ENCODE peak calls at places on chromosomes 12 and 14, in nine cellular contexts. One of them, this sample, is unnamed.

GRCh38 chr12:49674318-49674985 is 32.8 kb downstream of the FMNL3 start:
- DNase-seq in right lobe of liver: no peak
- DNase-seq in fibroblast of the aortic adventitia: peak
- DNase-seq in AG10803: peak
- DNase-seq in Karpas-422: no peak
- DNase-seq in astrocyte of the cerebellum: peak
- DNase-seq in HL-60: no peak
- DNase-seq in upper lobe of right lung: no peak
- DNase-seq in ovary: no peak
- DNase-seq in this sample: no peak

GRCh38 chr12:42552822-42553221 is 36.7 kb downstream of the PRICKLE1 start:
- DNase-seq in right lobe of liver: no peak
- DNase-seq in fibroblast of the aortic adventitia: no peak
- DNase-seq in AG10803: no peak
- DNase-seq in Karpas-422: no peak
- DNase-seq in astrocyte of the cerebellum: no peak
- DNase-seq in HL-60: no peak
- DNase-seq in upper lobe of right lung: no peak
- DNase-seq in ovary: no peak
- DNase-seq in this sample: no peak

GRCh38 chr12:122871851-122872785 is 23.8 kb downstream of the VPS37B start:
- DNase-seq in right lobe of liver: no peak
- DNase-seq in fibroblast of the aortic adventitia: peak
- DNase-seq in AG10803: peak
- DNase-seq in Karpas-422: peak
- DNase-seq in astrocyte of the cerebellum: no peak
- DNase-seq in HL-60: peak
- DNase-seq in upper lobe of right lung: no peak
- DNase-seq in ovary: no peak
- DNase-seq in this sample: no peak

GRCh38 chr12:20040844-20041243 is 327.5 kb upstream of the PDE3A start:
- DNase-seq in right lobe of liver: no peak
- DNase-seq in fibroblast of the aortic adventitia: peak
- DNase-seq in AG10803: no peak
- DNase-seq in Karpas-422: no peak
- DNase-seq in astrocyte of the cerebellum: peak
- DNase-seq in HL-60: no peak
- DNase-seq in upper lobe of right lung: no peak
- DNase-seq in ovary: no peak
- DNase-seq in this sample: no peak

GRCh38 chr14:53536446-53536845 is 383.3 kb upstream of the DDHD1 start:
- DNase-seq in right lobe of liver: no peak
- DNase-seq in fibroblast of the aortic adventitia: no peak
- DNase-seq in AG10803: no peak
- DNase-seq in Karpas-422: no peak
- DNase-seq in astrocyte of the cerebellum: no peak
- DNase-seq in HL-60: no peak
- DNase-seq in upper lobe of right lung: no peak
- DNase-seq in ovary: no peak
- DNase-seq in this sample: no peak

GRCh38 chr14:78446807-78447206 is 276.6 kb downstream of the NRXN3 start:
- DNase-seq in right lobe of liver: no peak
- DNase-seq in fibroblast of the aortic adventitia: peak
- DNase-seq in AG10803: no peak
- DNase-seq in Karpas-422: peak
- DNase-seq in astrocyte of the cerebellum: peak
- DNase-seq in HL-60: no peak
- DNase-seq in upper lobe of right lung: no peak
- DNase-seq in ovary: no peak
- DNase-seq in this sample: no peak

GRCh38 chr12:11863478-11863906 is 207.2 kb upstream of the BCL2L14 start:
- DNase-seq in right lobe of liver: no peak
- DNase-seq in fibroblast of the aortic adventitia: peak
- DNase-seq in AG10803: peak
- DNase-seq in Karpas-422: no peak
- DNase-seq in astrocyte of the cerebellum: no peak
- DNase-seq in HL-60: no peak
- DNase-seq in upper lobe of right lung: no peak
- DNase-seq in ovary: peak
- DNase-seq in this sample: no peak

GRCh38 chr12:33828326-33828725 is 194.0 kb upstream of the ALG10 start:
- DNase-seq in right lobe of liver: no peak
- DNase-seq in fibroblast of the aortic adventitia: no peak
- DNase-seq in AG10803: no peak
- DNase-seq in Karpas-422: no peak
- DNase-seq in astrocyte of the cerebellum: no peak
- DNase-seq in HL-60: no peak
- DNase-seq in upper lobe of right lung: no peak
- DNase-seq in ovary: no peak
- DNase-seq in this sample: no peak

GRCh38 chr12:130427381-130427887 is 89.7 kb downstream of the PIWIL1 start:
- DNase-seq in right lobe of liver: peak
- DNase-seq in fibroblast of the aortic adventitia: no peak
- DNase-seq in AG10803: no peak
- DNase-seq in Karpas-422: no peak
- DNase-seq in astrocyte of the cerebellum: no peak
- DNase-seq in HL-60: no peak
- DNase-seq in upper lobe of right lung: peak
- DNase-seq in ovary: no peak
- DNase-seq in this sample: no peak

GRCh38 chr14:71932229-71932951 is at the start of gene RGS6:
- DNase-seq in right lobe of liver: no peak
- DNase-seq in fibroblast of the aortic adventitia: no peak
- DNase-seq in AG10803: no peak
- DNase-seq in Karpas-422: no peak
- DNase-seq in astrocyte of the cerebellum: no peak
- DNase-seq in HL-60: no peak
- DNase-seq in upper lobe of right lung: peak
- DNase-seq in ovary: no peak
- DNase-seq in this sample: peak

GRCh38 chr14:99603965-99604765 is at the start of gene CCDC85C:
- DNase-seq in right lobe of liver: peak
- DNase-seq in fibroblast of the aortic adventitia: peak
- DNase-seq in AG10803: peak
- DNase-seq in Karpas-422: peak
- DNase-seq in astrocyte of the cerebellum: peak
- DNase-seq in HL-60: peak
- DNase-seq in upper lobe of right lung: peak
- DNase-seq in ovary: peak
- DNase-seq in this sample: peak

GRCh38 chr12:121467638-121468403 is 67.9 kb downstream of the RNF34 start:
- DNase-seq in right lobe of liver: peak
- DNase-seq in fibroblast of the aortic adventitia: no peak
- DNase-seq in AG10803: no peak
- DNase-seq in Karpas-422: peak
- DNase-seq in astrocyte of the cerebellum: no peak
- DNase-seq in HL-60: no peak
- DNase-seq in upper lobe of right lung: peak
- DNase-seq in ovary: peak
- DNase-seq in this sample: no peak

DNA sequence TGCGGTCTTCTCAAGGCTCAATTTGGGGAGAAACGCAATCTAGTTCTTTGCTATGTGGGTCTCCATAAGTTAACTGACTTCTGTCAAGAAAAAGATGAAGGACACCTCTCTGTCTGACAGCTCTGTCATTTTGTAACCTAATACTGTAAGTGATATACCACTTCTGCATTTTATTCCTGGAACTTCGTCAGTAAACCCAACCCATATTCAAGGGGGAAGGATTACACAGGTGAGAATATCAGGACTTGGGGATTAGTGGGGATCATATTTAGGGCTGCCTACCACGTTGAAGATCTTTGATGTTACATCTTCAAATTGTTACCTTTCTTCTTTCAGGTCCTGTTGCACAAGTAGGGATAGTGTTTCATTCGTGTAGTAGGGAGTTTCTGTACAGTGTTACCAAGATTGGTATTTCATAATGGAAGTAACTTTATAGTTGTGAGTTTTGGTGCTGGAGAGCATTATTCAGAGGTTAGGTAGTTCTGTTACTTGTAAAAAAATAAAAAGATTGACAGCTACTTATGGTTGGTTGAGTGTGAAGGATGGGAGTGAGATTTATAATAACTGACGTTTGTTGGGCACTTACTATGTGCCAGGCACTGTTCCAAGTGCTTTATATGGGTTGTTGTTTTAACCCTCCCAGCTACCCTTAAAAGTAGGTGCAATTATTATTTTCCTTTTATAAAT is 1.6 kb downstream of the TMEM260 start:
- DNase-seq in right lobe of liver: no peak
- DNase-seq in fibroblast of the aortic adventitia: no peak
- DNase-seq in AG10803: no peak
- DNase-seq in Karpas-422: peak
- DNase-seq in astrocyte of the cerebellum: no peak
- DNase-seq in HL-60: no peak
- DNase-seq in upper lobe of right lung: no peak
- DNase-seq in ovary: no peak
- DNase-seq in this sample: no peak
- H3K4me3 ChIP-seq in right lobe of liver: no peak
- H3K4me3 ChIP-seq in fibroblast of the aortic adventitia: peak
- H3K4me3 ChIP-seq in AG10803: peak
- H3K4me3 ChIP-seq in Karpas-422: peak
- H3K4me3 ChIP-seq in astrocyte of the cerebellum: peak
- H3K4me3 ChIP-seq in HL-60: peak
- H3K4me3 ChIP-seq in upper lobe of right lung: peak
- H3K4me3 ChIP-seq in ovary: peak
- H3K4me3 ChIP-seq in this sample: peak

GRCh38 chr12:23579257-23579656 is 370.2 kb downstream of the SOX5 start:
- DNase-seq in right lobe of liver: no peak
- DNase-seq in fibroblast of the aortic adventitia: no peak
- DNase-seq in AG10803: no peak
- DNase-seq in Karpas-422: no peak
- DNase-seq in astrocyte of the cerebellum: no peak
- DNase-seq in HL-60: no peak
- DNase-seq in upper lobe of right lung: no peak
- DNase-seq in ovary: no peak
- DNase-seq in this sample: no peak
- H3K4me3 ChIP-seq in right lobe of liver: no peak
- H3K4me3 ChIP-seq in fibroblast of the aortic adventitia: no peak
- H3K4me3 ChIP-seq in AG10803: no peak
- H3K4me3 ChIP-seq in Karpas-422: no peak
- H3K4me3 ChIP-seq in astrocyte of the cerebellum: no peak
- H3K4me3 ChIP-seq in HL-60: no peak
- H3K4me3 ChIP-seq in upper lobe of right lung: no peak
- H3K4me3 ChIP-seq in ovary: no peak
- H3K4me3 ChIP-seq in this sample: no peak

DNA sequence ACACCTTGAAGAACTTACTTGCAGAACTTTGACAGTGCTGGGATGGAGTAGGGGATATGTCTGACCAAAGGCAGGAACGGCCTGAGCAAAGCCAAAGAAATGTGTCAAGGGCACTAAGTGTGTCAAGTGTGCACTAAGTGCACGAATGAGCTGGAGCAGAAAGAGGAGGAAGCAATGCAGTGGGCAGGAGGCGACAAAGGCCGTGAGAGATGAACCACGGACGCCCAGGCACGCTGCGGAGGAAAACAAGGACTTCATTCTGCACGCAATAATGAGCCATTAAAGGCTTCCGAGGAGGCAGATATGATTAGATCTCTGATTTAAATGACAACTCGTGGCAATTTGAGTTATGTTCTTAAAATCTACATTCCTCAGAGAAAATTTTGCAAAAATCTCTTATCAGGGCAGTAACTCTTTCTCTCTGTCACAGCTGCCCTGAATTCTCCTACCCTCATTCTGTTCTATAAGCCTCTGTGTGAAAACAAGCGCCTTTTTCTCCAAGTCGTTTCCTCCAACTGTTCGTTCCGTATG is 25.3 kb downstream of the GRIN2B start:
- DNase-seq in right lobe of liver: no peak
- DNase-seq in fibroblast of the aortic adventitia: no peak
- DNase-seq in AG10803: no peak
- DNase-seq in Karpas-422: no peak
- DNase-seq in astrocyte of the cerebellum: no peak
- DNase-seq in HL-60: no peak
- DNase-seq in upper lobe of right lung: no peak
- DNase-seq in ovary: no peak
- DNase-seq in this sample: no peak
- H3K4me3 ChIP-seq in right lobe of liver: no peak
- H3K4me3 ChIP-seq in fibroblast of the aortic adventitia: no peak
- H3K4me3 ChIP-seq in AG10803: no peak
- H3K4me3 ChIP-seq in Karpas-422: no peak
- H3K4me3 ChIP-seq in astrocyte of the cerebellum: no peak
- H3K4me3 ChIP-seq in HL-60: no peak
- H3K4me3 ChIP-seq in upper lobe of right lung: no peak
- H3K4me3 ChIP-seq in ovary: no peak
- H3K4me3 ChIP-seq in this sample: no peak

GRCh38 chr12:124654666-124655316 is 87.4 kb upstream of the NCOR2 start:
- DNase-seq in right lobe of liver: peak
- DNase-seq in fibroblast of the aortic adventitia: no peak
- DNase-seq in AG10803: no peak
- DNase-seq in Karpas-422: no peak
- DNase-seq in astrocyte of the cerebellum: no peak
- DNase-seq in HL-60: no peak
- DNase-seq in upper lobe of right lung: peak
- DNase-seq in ovary: peak
- DNase-seq in this sample: no peak
- H3K4me3 ChIP-seq in right lobe of liver: no peak
- H3K4me3 ChIP-seq in fibroblast of the aortic adventitia: no peak
- H3K4me3 ChIP-seq in AG10803: no peak
- H3K4me3 ChIP-seq in Karpas-422: no peak
- H3K4me3 ChIP-seq in astrocyte of the cerebellum: no peak
- H3K4me3 ChIP-seq in HL-60: no peak
- H3K4me3 ChIP-seq in upper lobe of right lung: peak
- H3K4me3 ChIP-seq in ovary: peak
- H3K4me3 ChIP-seq in this sample: no peak

DNA sequence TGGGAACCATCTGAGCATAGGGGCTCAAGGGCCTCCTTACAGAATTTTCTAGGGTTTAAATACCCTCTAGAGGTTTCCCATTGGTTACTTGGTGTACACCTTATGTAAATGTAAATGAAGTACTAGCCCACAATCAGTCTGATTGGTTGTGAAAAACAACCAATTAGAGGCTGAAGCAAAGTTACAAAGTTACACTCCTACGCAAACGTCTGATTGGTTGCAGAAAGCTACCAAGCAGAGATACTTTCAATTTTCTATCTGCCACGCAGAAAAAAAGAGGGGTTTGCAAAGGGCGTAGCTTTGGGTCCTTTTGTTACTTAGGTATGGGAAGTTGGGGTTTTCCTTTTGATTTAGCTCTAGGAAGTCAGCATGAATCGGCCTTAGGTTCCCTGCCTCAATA is 1.8 kb upstream of the TMEM19 start:
- DNase-seq in right lobe of liver: no peak
- DNase-seq in fibroblast of the aortic adventitia: no peak
- DNase-seq in AG10803: no peak
- DNase-seq in Karpas-422: no peak
- DNase-seq in astrocyte of the cerebellum: no peak
- DNase-seq in HL-60: no peak
- DNase-seq in upper lobe of right lung: no peak
- DNase-seq in ovary: no peak
- DNase-seq in this sample: no peak
- H3K4me3 ChIP-seq in right lobe of liver: no peak
- H3K4me3 ChIP-seq in fibroblast of the aortic adventitia: no peak
- H3K4me3 ChIP-seq in AG10803: no peak
- H3K4me3 ChIP-seq in Karpas-422: no peak
- H3K4me3 ChIP-seq in astrocyte of the cerebellum: no peak
- H3K4me3 ChIP-seq in HL-60: no peak
- H3K4me3 ChIP-seq in upper lobe of right lung: peak
- H3K4me3 ChIP-seq in ovary: no peak
- H3K4me3 ChIP-seq in this sample: no peak

This sample was measured in retinal pigment epithelial cell.